ENCODE peak calls at places on chromosomes 6 and 20, in five cellular contexts. D, H, B, I and R are unnamed samples.

GRCh38 chr6:3140201-3140600 is 17.1 kb downstream of the TUBB2A start:
- DNase-seq in H (no peak), I (no peak), B (no peak), D (no peak), R (no peak)

GRCh38 chr6:10351678-10352220 is 63.1 kb downstream of the TFAP2A start:
- DNase-seq in D (no peak), H (no peak), I (no peak), B (peak; percentile 20), R (no peak)

GRCh38 chr20:57682184-57683038 is 27.4 kb downstream of the PMEPA1 start:
- DNase-seq in B (no peak), D (no peak), I (no peak), H (no peak), R (no peak)

GRCh38 chr20:22819784-22820183 is 215.3 kb upstream of the SSTR4 start:
- DNase-seq in H (no peak), B (no peak), D (no peak), I (no peak), R (no peak)

GRCh38 chr6:139753198-139753861 is 378.9 kb upstream of the CITED2 start:
- DNase-seq in H (peak; percentile 72), I (no peak), D (peak; percentile 77), B (no peak), R (no peak)

GRCh38 chr20:15889073-15889923 is 684.0 kb downstream of the KIF16B start:
- DNase-seq in B (no peak), I (no peak), H (no peak), D (no peak), R (no peak)

GRCh38 chr6:148441454-148441911 is 98.8 kb downstream of the SASH1 start:
- DNase-seq in D (peak; percentile 90), I (no peak), B (no peak), H (peak; percentile 15), R (peak; percentile 51)

GRCh38 chr6:170456886-170457698 is 96.0 kb downstream of the PSMB1 start:
- DNase-seq in B (no peak), D (no peak), H (no peak), I (no peak), R (no peak)

GRCh38 chr6:160004419-160005160 is 35.7 kb downstream of the IGF2R start:
- DNase-seq in B (no peak), I (no peak), H (no peak), D (no peak), R (no peak)

GRCh38 chr20:19903168-19903676 is 113.9 kb upstream of the NAA20 start:
- DNase-seq in H (peak; percentile 43), B (no peak), D (peak; percentile 76), I (no peak), R (no peak)

GRCh38 chr6:30682181-30683117 is 4.0 kb downstream of the PPP1R18 start:
- DNase-seq in I (no peak), B (peak; percentile 68), H (peak; percentile 88), D (peak; percentile 95), R (peak; percentile 58)

GRCh38 chr6:30678964-30679726 is 6.3 kb upstream of the DHX16 start:
- DNase-seq in D (peak; percentile 73), I (no peak), H (peak; percentile 69), B (peak; percentile 87), R (no peak)

GRCh38 chr6:30681696-30682180 is 4.7 kb downstream of the PPP1R18 start:
- DNase-seq in B (no peak), I (no peak), H (no peak), D (no peak), R (no peak)

GRCh38 chr6:30676660-30677270 is 4.0 kb upstream of the DHX16 start:
- DNase-seq in H (no peak), D (no peak), B (no peak), I (no peak), R (no peak)

DNA sequence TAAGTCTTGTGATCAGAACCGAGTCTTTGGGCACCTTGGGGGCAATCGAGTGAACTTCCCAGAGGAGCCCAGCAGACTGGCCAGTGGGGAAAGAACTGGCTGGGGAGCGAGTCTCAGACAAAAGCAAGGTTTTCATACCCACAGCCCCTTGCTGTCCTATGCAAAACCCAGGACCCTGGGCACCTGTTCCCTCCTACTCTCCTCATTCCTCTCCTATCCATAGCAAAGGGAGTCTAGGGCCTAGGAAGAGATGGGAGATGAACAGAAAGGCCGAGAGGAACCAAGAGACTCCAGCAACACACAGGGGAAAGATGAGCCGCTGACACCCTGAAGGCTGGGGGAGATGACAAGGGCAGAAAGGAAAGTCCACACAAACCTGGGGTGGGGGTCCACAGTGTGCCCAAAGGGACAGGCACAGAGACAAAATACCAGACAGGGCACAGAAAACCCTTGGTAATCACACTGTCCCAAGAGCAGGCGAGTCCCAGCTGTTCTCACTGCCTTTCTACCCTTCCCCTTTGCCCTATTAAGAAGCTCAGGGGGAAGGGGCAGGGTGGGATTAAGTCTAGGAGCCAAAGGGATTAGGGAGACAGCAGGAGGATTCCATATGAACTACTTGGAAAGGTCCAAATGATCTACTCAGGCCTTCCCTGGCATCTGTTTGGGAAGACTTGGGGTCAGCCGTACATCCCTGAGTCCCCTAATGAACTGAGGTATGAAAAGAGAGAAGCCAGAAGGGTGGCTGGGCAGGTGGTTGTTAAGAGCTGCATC is 6.5 kb downstream of the PPP1R18 start:
- DNase-seq in B (no peak), D (no peak), H (no peak), I (no peak), R (no peak)
- H3K4me3 ChIP-seq in B (no peak overlapping the region), D (no peak overlapping the region), H (peak overlapping the region; percentile 26), I (peak overlapping the region; percentile 45), R (peak overlapping the region; percentile 9)

GRCh38 chr20:35238170-35238569 is 11.7 kb downstream of the MMP24 start:
- DNase-seq in B (no peak), I (no peak), H (no peak), D (no peak), R (no peak)

GRCh38 chr20:35235881-35236280 is 9.4 kb downstream of the MMP24 start:
- DNase-seq in H (no peak), D (no peak), I (no peak), B (no peak), R (no peak)

GRCh38 chr20:35237486-35237885 is 11.0 kb downstream of the MMP24 start:
- DNase-seq in D (no peak), H (no peak), I (no peak), B (no peak), R (peak; percentile 33)

GRCh38 chr20:35226775-35227681 is 538 bp downstream of the MMP24 start:
- DNase-seq in B (peak; percentile 89), D (peak; percentile 34), I (no peak), H (peak; percentile 18), R (no peak)

GRCh38 chr20:35232575-35232974 is 6.1 kb downstream of the MMP24 start:
- DNase-seq in H (peak; percentile 50), B (peak; percentile 23), D (peak; percentile 75), I (peak; percentile 11), R (peak; percentile 56)
- H3K27me3 ChIP-seq in H (peaks cover 1% of the 10 kb centered on the region), B (peaks cover 7% of the 10 kb centered on the region), D (peaks cover 2% of the 10 kb centered on the region), I (peaks cover 4% of the 10 kb centered on the region), R (no peaks in the 10 kb centered on the region)

GRCh38 chr6:16496210-16496609 is 257.8 kb downstream of the GMPR start:
- DNase-seq in I (no peak), H (no peak), B (no peak), D (no peak), R (no peak)

GRCh38 chr6:16494781-16495180 is 256.4 kb downstream of the GMPR start:
- DNase-seq in I (no peak), D (peak; percentile 31), H (no peak), B (no peak), R (no peak)

GRCh38 chr6:16491666-16492322 is 253.4 kb downstream of the GMPR start:
- DNase-seq in H (no peak), B (no peak), I (no peak), D (no peak), R (no peak)

GRCh38 chr6:16493112-16493511 is 254.7 kb downstream of the GMPR start:
- DNase-seq in D (no peak), H (no peak), B (no peak), I (no peak), R (no peak)

GRCh38 chr6:16493802-16494201 is 255.4 kb downstream of the GMPR start:
- DNase-seq in D (no peak), B (no peak), H (no peak), I (no peak), R (no peak)
- H3K4me3 ChIP-seq in D (no peak overlapping the region), B (no peak overlapping the region), H (no peak overlapping the region), I (no peak overlapping the region), R (no peak overlapping the region)

DNA sequence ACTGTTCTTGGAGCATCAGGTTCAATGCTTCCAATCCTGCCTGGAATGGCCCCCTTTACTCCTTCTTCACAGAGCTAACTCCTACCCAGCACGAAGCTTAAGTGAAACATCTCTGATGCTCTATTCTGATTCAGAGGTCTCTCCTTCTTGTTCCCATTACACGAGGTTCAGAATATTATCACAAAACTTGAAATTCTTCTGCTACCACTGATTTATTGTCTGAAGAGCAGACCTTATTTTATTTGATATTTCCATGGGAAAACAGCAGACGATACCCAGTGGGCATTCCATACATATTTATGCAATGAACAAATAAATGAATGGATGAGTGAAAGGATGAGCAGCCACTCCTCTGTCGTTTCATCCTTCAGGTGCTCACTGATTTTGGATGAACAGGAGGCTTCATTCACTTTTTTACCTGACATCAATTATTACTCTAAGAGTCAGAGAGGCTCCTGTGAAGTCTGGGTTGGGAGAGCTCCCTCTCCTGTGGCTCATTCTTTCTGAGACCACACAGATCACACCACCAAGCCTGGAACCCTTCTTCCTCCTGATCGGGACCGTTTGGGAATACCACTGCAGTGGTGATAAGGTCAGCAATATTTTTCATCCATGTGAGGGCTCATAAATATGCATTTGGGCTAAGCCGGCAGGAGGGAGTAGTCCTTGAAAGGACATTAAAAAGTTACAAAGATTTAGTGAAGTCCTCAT is 25.8 kb downstream of the SMLR1 start:
- DNase-seq in I (no peak), B (no peak), D (no peak), H (peak; percentile 6), R (no peak)
- H3K27me3 ChIP-seq in I (no peaks in the 10 kb centered on the region), B (no peaks in the 10 kb centered on the region), D (no peaks in the 10 kb centered on the region), H (no peaks in the 10 kb centered on the region), R (no peaks in the 10 kb centered on the region)

GRCh38 chr20:47274449-47275108 is 81.9 kb downstream of the ZMYND8 start:
- DNase-seq in D (peak; percentile 97), I (peak; percentile 84), H (peak; percentile 89), B (no peak), R (peak; percentile 87)
- H3K4me3 ChIP-seq in D (no peak overlapping the region), I (no peak overlapping the region), H (no peak overlapping the region), B (no peak overlapping the region), R (no peak overlapping the region)

GRCh38 chr6:98836025-98836961 is 1.9 kb downstream of the POU3F2 start:
- DNase-seq in D (no peak), B (no peak), H (no peak), I (no peak), R (no peak)
- H3K27me3 ChIP-seq in D (peaks cover 78% of the 10 kb centered on the region), B (peaks cover 92% of the 10 kb centered on the region), H (peaks cover 87% of the 10 kb centered on the region), I (peaks cover 78% of the 10 kb centered on the region), R (peaks cover 43% of the 10 kb centered on the region)